ENCODE peak calls at places on chromosome 18, in six cellular contexts. F, T, H, A, B and Z are unnamed samples.

GRCh38 chr18:67300498-67300897 is 216.0 kb downstream of the DSEL start:
- DNase-seq in B (no peak), F (peak), A (no peak), H (no peak), T (no peak), Z (no peak)

GRCh38 chr18:2547477-2548087 is 23.7 kb downstream of the METTL4 start:
- DNase-seq in H (no peak), B (peak), A (peak), F (peak), T (no peak), Z (no peak)

GRCh38 chr18:48813833-48814489 is 136.8 kb downstream of the SMAD7 start:
- DNase-seq in F (peak), B (no peak), H (peak), T (peak), A (peak), Z (peak)

GRCh38 chr18:69400253-69400975 is at the start of gene DOK6:
- DNase-seq in F (peak), T (peak), H (peak), A (no peak), B (peak), Z (peak)

GRCh38 chr18:79422022-79422782 is 26.5 kb downstream of the NFATC1 start:
- DNase-seq in H (no peak), A (no peak), F (no peak), T (no peak), B (no peak), Z (no peak)

GRCh38 chr18:23986610-23987359 is 27.8 kb upstream of the TTC39C start:
- DNase-seq in B (no peak), F (no peak), H (no peak), A (peak), T (no peak), Z (no peak)

GRCh38 chr18:56148373-56148772 is 490.0 kb downstream of the TXNL1 start:
- DNase-seq in H (no peak), F (peak), B (no peak), A (peak), T (no peak), Z (no peak)

GRCh38 chr18:9782073-9782857 is 74.2 kb downstream of the RAB31 start:
- DNase-seq in H (no peak), B (no peak), F (peak), A (peak), T (no peak), Z (no peak)

GRCh38 chr18:70037453-70038061 is 89.9 kb upstream of the CD226 start:
- DNase-seq in B (no peak), A (no peak), F (no peak), H (no peak), T (no peak), Z (no peak)

GRCh38 chr18:56803076-56803475 is 151.9 kb downstream of the WDR7 start:
- DNase-seq in F (no peak), A (no peak), B (no peak), T (no peak), H (no peak), Z (no peak)

GRCh38 chr18:2420367-2420766 is 150.9 kb downstream of the METTL4 start:
- DNase-seq in F (no peak), T (no peak), A (no peak), B (no peak), H (no peak), Z (no peak)

GRCh38 chr18:59628995-59629394 is 68.2 kb downstream of the CCBE1 start:
- DNase-seq in T (no peak), B (no peak), F (no peak), A (no peak), H (no peak), Z (no peak)

GRCh38 chr18:68721681-68722583 is 7.0 kb upstream of the TMX3 start:
- DNase-seq in H (no peak), B (no peak), T (no peak), A (no peak), F (no peak), Z (no peak)

GRCh38 chr18:59520569-59520968 is 161.5 kb upstream of the LMAN1 start:
- DNase-seq in A (no peak), B (no peak), H (no peak), T (no peak), F (no peak), Z (no peak)

GRCh38 chr18:45828917-45829811 is 3.7 kb downstream of the SIGLEC15 start:
- DNase-seq in H (no peak), F (peak), T (peak), A (no peak), B (peak), Z (no peak)

GRCh38 chr18:41150316-41150715 is 804.7 kb upstream of the PIK3C3 start:
- DNase-seq in B (no peak), H (no peak), A (no peak), F (no peak), T (no peak), Z (no peak)

GRCh38 chr18:22564036-22564435 is 146.3 kb upstream of the CTAGE1 start:
- DNase-seq in T (no peak), A (no peak), F (no peak), B (no peak), H (no peak), Z (no peak)

GRCh38 chr18:44679912-44680270 is 797 bp upstream of the SETBP1 start:
- DNase-seq in A (peak), B (peak), F (peak), T (peak), H (peak), Z (peak)

GRCh38 chr18:26192233-26192632 is 34.0 kb upstream of the TAF4B start:
- DNase-seq in T (no peak), H (no peak), F (no peak), A (no peak), B (no peak), Z (no peak)

GRCh38 chr18:63309422-63309821 is 10.1 kb downstream of the BCL2 start:
- DNase-seq in A (no peak), B (no peak), H (no peak), F (no peak), T (no peak), Z (no peak)

GRCh38 chr18:48751727-48752468 is 198.9 kb downstream of the SMAD7 start:
- DNase-seq in H (no peak), B (no peak), F (no peak), A (no peak), T (no peak), Z (no peak)

GRCh38 chr18:11153096-11153495 is 3.7 kb upstream of the PIEZO2 start:
- DNase-seq in H (no peak), T (no peak), B (no peak), A (no peak), F (no peak), Z (no peak)

GRCh38 chr18:48031011-48031480 is 100.6 kb upstream of the SMAD2 start:
- DNase-seq in B (peak), A (peak), F (peak), T (peak), H (no peak), Z (no peak)

GRCh38 chr18:24659837-24660720 is 199.6 kb downstream of the HRH4 start:
- DNase-seq in B (no peak), H (peak), F (no peak), A (no peak), T (peak), Z (peak)

GRCh38 chr18:52242711-52243110 is 97.3 kb upstream of the DCC start:
- DNase-seq in B (no peak), H (no peak), A (no peak), T (no peak), F (no peak), Z (no peak)

GRCh38 chr18:48955528-48956261 is 4.9 kb upstream of the SMAD7 start:
- DNase-seq in A (no peak), B (no peak), F (peak), T (peak), H (no peak), Z (no peak)

GRCh38 chr18:30350263-30350662 is 692.3 kb downstream of the DSC3 start:
- DNase-seq in H (no peak), F (no peak), B (no peak), A (no peak), T (no peak), Z (no peak)

GRCh38 chr18:79433431-79433830 is 37.7 kb downstream of the NFATC1 start:
- DNase-seq in T (no peak), F (no peak), B (no peak), A (no peak), H (no peak), Z (no peak)

GRCh38 chr18:50687491-50687890 is 127.6 kb downstream of the MAPK4 start:
- DNase-seq in F (no peak), A (no peak), H (no peak), B (no peak), T (peak), Z (no peak)

GRCh38 chr18:47873625-47874024 is 56.8 kb downstream of the SMAD2 start:
- DNase-seq in A (no peak), T (no peak), F (no peak), H (no peak), B (no peak), Z (no peak)

GRCh38 chr18:53152478-53152877 is 812.5 kb downstream of the DCC start:
- DNase-seq in B (peak), T (no peak), H (no peak), A (no peak), F (peak), Z (no peak)

GRCh38 chr18:11040823-11041712 is 108.3 kb downstream of the PIEZO2 start:
- DNase-seq in F (peak), T (no peak), B (peak), H (no peak), A (peak), Z (no peak)

GRCh38 chr18:5519448-5520362 is 24.1 kb downstream of the EPB41L3 start:
- DNase-seq in T (no peak), B (no peak), F (no peak), H (no peak), A (no peak), Z (no peak)

GRCh38 chr18:61891271-61891670 is 1.5 kb downstream of the RNF152 start:
- DNase-seq in T (no peak), A (peak), F (no peak), H (no peak), B (no peak), Z (no peak)
- H3K27ac ChIP-seq in T (no peak), A (no peak), F (no peak), H (no peak), B (no peak), Z (peak)

GRCh38 chr18:7646174-7646886 is 79.2 kb downstream of the PTPRM start:
- DNase-seq in F (no peak), T (no peak), B (no peak), H (no peak), A (no peak), Z (no peak)

GRCh38 chr18:7647500-7647899 is 80.4 kb downstream of the PTPRM start:
- DNase-seq in B (no peak), F (no peak), A (no peak), H (no peak), T (no peak), Z (no peak)

GRCh38 chr18:7642491-7642890 is 75.4 kb downstream of the PTPRM start:
- DNase-seq in F (no peak), A (no peak), H (no peak), T (no peak), B (no peak), Z (no peak)

GRCh38 chr18:7641813-7642212 is 74.7 kb downstream of the PTPRM start:
- DNase-seq in F (no peak), T (no peak), B (no peak), H (no peak), A (no peak), Z (no peak)

DNA sequence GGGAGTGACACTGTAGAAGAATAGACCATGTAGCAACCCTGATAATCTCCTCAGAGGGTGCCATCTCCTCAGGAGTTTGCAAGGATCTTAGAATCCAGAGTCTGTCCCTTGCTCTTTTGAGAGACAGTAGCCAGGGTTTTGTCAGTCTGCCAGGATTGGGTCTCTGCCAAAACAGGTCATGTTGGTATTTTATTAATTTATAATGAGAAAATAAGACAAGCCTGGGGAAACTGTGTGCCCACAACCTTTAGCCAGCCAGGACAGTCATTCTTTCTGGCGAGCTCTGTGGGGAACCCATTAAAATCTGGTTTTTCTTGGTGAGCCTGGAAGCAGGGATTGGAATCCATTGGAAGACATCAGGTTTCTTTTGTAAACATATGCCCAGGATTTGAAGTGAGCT is 78.6 kb downstream of the PTPRM start:
- DNase-seq in F (no peak), A (peak), H (no peak), B (no peak), T (no peak), Z (no peak)
- H3K27ac ChIP-seq in F (no peak), A (peak), H (no peak), B (no peak), T (no peak), Z (no peak)

DNA sequence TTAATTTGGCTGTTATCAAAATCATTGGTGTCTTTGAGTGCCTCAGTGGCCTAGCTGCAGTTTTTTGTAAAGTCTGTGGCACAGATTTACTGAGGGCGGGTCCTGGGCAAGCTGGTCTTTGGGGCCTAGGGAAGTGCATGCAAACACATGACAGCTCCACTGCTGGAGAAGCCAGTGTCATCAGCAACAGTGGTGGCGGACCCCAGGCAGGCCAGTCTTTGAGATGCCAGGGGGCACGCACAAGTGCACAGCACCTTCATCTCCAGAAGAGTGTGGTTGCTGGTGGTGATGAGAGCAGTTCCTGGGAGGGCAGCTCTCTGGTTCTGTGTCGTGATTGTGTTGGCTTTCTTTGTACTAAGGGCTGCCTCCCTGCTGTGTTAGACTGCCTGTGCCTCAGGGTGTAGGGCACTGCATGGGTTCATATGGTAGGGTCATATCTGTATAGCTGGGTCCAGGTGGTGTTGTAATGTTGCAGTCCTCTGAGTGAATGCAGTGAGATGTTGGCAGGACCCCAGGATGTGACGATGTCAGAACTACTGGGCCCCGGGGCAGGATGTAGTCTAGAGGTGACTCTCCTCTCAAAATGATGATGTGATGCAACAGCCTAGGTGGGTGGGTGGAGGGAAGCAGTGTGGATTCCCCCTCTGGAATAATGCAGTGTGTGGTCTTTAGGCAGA is 646.7 kb upstream of the CDH2 start:
- DNase-seq in F (no peak), H (no peak), B (no peak), A (peak), T (no peak), Z (no peak)
- H3K27ac ChIP-seq in F (no peak), H (no peak), B (no peak), A (no peak), T (no peak), Z (no peak)

DNA sequence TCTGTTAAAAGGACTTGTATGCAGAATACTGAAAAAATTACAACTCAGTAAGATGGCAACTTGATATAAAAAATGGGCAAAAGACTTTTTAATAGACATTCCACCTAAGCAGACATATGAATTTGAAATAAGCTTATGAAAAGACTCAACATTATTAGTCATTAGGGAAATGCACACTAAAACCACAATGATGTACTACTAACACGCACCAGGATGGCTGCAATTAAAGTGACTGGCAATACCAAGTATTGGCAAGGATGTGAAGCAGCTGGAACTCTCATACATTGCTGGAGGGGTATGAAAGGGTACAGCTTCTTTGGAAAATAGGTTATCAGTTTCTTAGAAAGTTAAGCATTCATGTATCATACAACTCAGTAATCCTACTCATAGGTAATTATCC is 3.2 kb upstream of the ENOSF1 start:
- DNase-seq in A (peak), F (no peak), H (no peak), B (no peak), T (no peak), Z (no peak)
- H3K27ac ChIP-seq in A (peak), F (no peak), H (no peak), B (no peak), T (no peak), Z (no peak)

GRCh38 chr18:57900906-57901305 is 97.8 kb upstream of the ATP8B1 start:
- DNase-seq in A (peak), T (no peak), H (no peak), B (no peak), F (no peak), Z (no peak)
- H3K27ac ChIP-seq in A (no peak), T (no peak), H (no peak), B (no peak), F (no peak), Z (no peak)